ENCODE peak calls at places on chromosomes 5 and 9, in five cellular contexts. K is left colon, R is activated T-helper 1 cell treated with Interleukin-2 at 50 U/mL for 16 hours, B is testis, Q is NCI-H460. Y is an unnamed sample.

GRCh38 chr9:87504938-87505337 is 7.3 kb downstream of the DAPK1 start:
- DNase-seq in K (no peak), R (no peak), B (no peak), Q (no peak), Y (no peak)

GRCh38 chr5:102654559-102655354 is 100.3 kb upstream of the PAM start:
- DNase-seq in K (no peak), R (no peak), B (no peak), Q (no peak), Y (no peak)

GRCh38 chr5:161190778-161191177 is 338.8 kb upstream of the ATP10B start:
- DNase-seq in K (no peak), R (no peak), B (no peak), Q (no peak), Y (no peak)

GRCh38 chr9:95993342-95993741 is 117.9 kb downstream of the ERCC6L2 start:
- DNase-seq in K (no peak), R (no peak), B (no peak), Q (no peak), Y (no peak)

GRCh38 chr5:74766348-74766886 is 500 bp downstream of the GFM2 start:
- DNase-seq in K (no peak), R (no peak), B (no peak), Q (peak; percentile 34), Y (no peak)

GRCh38 chr9:86600977-86601376 is 246.8 kb upstream of the TUT7 start:
- DNase-seq in K (no peak), R (no peak), B (no peak), Q (no peak), Y (no peak)

GRCh38 chr5:27708579-27708978 is 670.2 kb upstream of the CDH9 start:
- DNase-seq in K (no peak), R (no peak), B (no peak), Q (no peak), Y (no peak)

GRCh38 chr5:130708744-130709143 is 456.3 kb downstream of the HINT1 start:
- DNase-seq in K (no peak), R (no peak), B (no peak), Q (no peak), Y (no peak)

GRCh38 chr9:36136894-36137391 is 410 bp downstream of the GLIPR2 start:
- DNase-seq in K (peak; percentile 23), R (no peak), B (no peak), Q (no peak), Y (no peak)

Y was measured in Right ventricle myocardium superior.